ENCODE peak calls at places on chromosomes 5 and 9, in four cellular contexts. O is HepG2, G is K562, I is IMR-90. L is an unnamed sample.

GRCh38 chr5:474826-475661 is 32.1 kb downstream of the EXOC3 start:
- DNase-seq in O (no peak), G (no peak), I (peak; percentile 9), L (no peak)

GRCh38 chr5:61330879-61331406 is 1.1 kb upstream of the ZSWIM6 start:
- DNase-seq in O (peak; percentile 31), G (peak; percentile 19), I (peak; percentile 78), L (peak; percentile 70)

GRCh38 chr9:75229605-75230332 is 141.5 kb downstream of the OSTF1 start:
- DNase-seq in O (peak; percentile 58), G (no peak), I (no peak), L (peak; percentile 10)

GRCh38 chr9:23855885-23856284 is 29.8 kb upstream of the ELAVL2 start:
- DNase-seq in O (no peak), G (no peak), I (no peak), L (no peak)

GRCh38 chr5:120173125-120173524 is 291.0 kb upstream of the PRR16 start:
- DNase-seq in O (no peak), G (no peak), I (no peak), L (no peak)

GRCh38 chr9:118929317-118929716 is 439.9 kb downstream of the BRINP1 start:
- DNase-seq in O (no peak), G (no peak), I (peak; percentile 1), L (no peak)

GRCh38 chr5:89471556-89471955 is 588.6 kb upstream of the MEF2C start:
- DNase-seq in O (no peak), G (no peak), I (no peak), L (no peak)

GRCh38 chr9:81113408-81114124 is 575.8 kb downstream of the TLE1 start:
- DNase-seq in O (no peak), G (no peak), I (no peak), L (no peak)

GRCh38 chr9:4417578-4418325 is 72.5 kb upstream of the SLC1A1 start:
- DNase-seq in O (no peak), G (no peak), I (peak; percentile 2), L (no peak)

GRCh38 chr5:150036513-150036912 is 36.0 kb downstream of the HMGXB3 start:
- DNase-seq in O (no peak), G (no peak), I (peak; percentile 99), L (peak; percentile 58)

GRCh38 chr5:72221099-72221498 is 98.9 kb downstream of the MRPS27 start:
- DNase-seq in O (no peak), G (no peak), I (no peak), L (no peak)

GRCh38 chr5:93789173-93790070 is 48.0 kb upstream of the POU5F2 start:
- DNase-seq in O (no peak), G (no peak), I (peak; percentile 88), L (no peak)

GRCh38 chr9:30075451-30076199 is 2308.8 kb upstream of the ACO1 start:
- DNase-seq in O (peak; percentile 1), G (no peak), I (no peak), L (peak; percentile 21)

GRCh38 chr9:79049371-79049770 is 522.4 kb upstream of the TLE4 start:
- DNase-seq in O (no peak), G (no peak), I (no peak), L (no peak)

GRCh38 chr5:148864113-148864841 is 37.9 kb downstream of the ADRB2 start:
- DNase-seq in O (no peak), G (no peak), I (peak; percentile 62), L (no peak)

GRCh38 chr9:84652496-84653081 is 16.9 kb upstream of the NTRK2 start:
- DNase-seq in O (no peak), G (no peak), I (no peak), L (no peak)

GRCh38 chr9:117091529-117091928 is 323.3 kb downstream of the ASTN2 start:
- DNase-seq in O (no peak), G (no peak), I (no peak), L (no peak)

GRCh38 chr5:10482791-10483530 is 41.3 kb downstream of the ROPN1L start:
- DNase-seq in O (no peak), G (no peak), I (no peak), L (no peak)

GRCh38 chr5:172797800-172798199 is 26.8 kb upstream of the DUSP1 start:
- DNase-seq in O (peak; percentile 54), G (no peak), I (no peak), L (no peak)

GRCh38 chr5:137822158-137822764 is 45.4 kb upstream of the MYOT start:
- DNase-seq in O (peak; percentile 53), G (peak; percentile 40), I (peak; percentile 18), L (peak; percentile 73)

GRCh38 chr9:134826336-134827246 is 54.0 kb upstream of the FCN2 start:
- DNase-seq in O (no peak), G (no peak), I (no peak), L (no peak)

GRCh38 chr5:95704150-95704549 is 21.4 kb upstream of the SPATA9 start:
- DNase-seq in O (no peak), G (no peak), I (no peak), L (no peak)

GRCh38 chr9:84862786-84863185 is 193.3 kb downstream of the NTRK2 start:
- DNase-seq in O (no peak), G (no peak), I (no peak), L (peak; percentile 12)

GRCh38 chr9:110175275-110175968 is 32.5 kb downstream of the C9orf152 start:
- DNase-seq in O (peak; percentile 88), G (no peak), I (no peak), L (no peak)

GRCh38 chr9:93652604-93653592 is 76.5 kb downstream of the PHF2 start:
- DNase-seq in O (no peak), G (no peak), I (no peak), L (no peak)
- TF ChIP-seq MAZ in O (no peak), G (no peak), I (no peak), L (no peak)

DNA sequence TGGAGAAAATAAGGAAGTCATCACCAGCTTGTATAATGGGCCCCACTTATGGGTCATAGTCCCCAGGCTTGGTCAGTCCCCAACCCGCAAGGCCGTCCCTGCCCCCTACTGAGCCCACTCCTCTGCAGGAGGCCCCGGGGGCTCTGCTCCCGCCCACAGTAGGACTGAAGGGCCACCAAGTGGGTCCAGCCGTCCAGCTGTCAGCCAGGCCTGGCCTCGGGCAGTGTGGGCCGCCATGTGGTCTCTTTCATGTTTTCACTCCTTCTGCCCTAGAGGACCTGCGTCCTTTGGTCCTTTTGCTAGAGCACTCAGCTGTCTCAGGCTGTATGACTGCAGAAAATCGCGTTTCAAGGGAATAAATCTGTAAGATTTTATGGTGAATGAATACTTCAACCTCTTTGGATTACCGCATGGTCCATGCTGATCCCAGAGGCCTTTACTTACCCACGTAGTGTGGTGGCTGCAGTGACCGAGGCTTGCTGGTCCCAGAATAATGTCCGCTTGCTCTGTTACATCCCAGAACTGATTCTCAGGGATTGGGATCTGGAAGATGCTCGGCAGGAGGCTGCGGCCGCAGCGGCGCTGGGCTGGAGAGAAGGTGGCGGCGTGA is 105.8 kb upstream of the FAM120A start:
- DNase-seq in O (no peak), G (no peak), I (no peak), L (no peak)
- TF ChIP-seq MAZ in O (no peak), G (no peak), I (no peak), L (no peak)

DNA sequence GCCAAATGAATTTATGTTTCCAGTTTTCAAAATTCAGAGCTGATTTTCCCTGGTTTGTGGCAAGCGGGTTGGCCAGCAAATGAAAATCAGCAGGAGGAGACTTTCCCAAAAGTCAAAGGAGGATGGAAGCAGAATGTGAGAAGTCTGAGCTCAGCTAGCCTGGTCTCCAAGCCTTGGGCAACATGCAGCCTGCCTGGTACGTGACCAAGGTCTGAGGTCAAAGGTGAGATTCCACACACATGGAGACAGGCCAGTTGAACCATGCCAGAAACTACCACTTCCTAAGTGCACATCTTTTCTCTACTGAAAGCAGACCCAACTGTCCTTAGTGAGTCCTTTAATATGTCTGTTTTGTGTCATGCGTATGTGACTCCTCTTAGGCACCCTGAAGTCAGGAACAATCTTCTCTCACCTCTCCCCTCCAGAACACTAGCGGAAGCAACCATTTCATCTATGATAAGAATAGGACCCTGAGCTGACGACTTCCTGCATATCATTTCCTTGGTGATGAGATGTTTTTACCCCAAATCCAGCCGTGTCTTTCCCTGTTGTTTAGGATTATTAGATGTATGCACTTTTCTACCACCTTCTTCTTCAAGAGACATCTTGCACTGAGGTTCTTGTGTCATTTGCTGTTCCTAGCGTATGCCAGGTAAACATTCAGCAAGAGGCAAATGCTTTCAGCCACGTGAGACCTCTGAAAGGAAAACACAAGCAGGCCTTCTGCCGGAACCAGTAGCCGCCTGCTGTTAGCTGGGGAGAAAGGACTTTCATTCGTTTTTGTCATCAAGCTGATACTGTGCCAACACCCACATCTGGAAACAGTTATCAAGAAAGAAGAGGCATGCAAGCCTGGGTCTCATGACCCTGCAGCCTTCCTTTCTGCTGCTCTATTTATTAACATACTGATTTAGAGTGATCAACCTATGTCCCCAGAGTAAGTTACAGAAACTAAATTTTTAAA is 9.7 kb upstream of the TGFBI start:
- DNase-seq in O (peak; percentile 37), G (no peak), I (peak; percentile 99), L (peak; percentile 80)
- TF ChIP-seq MAZ in O (no peak), G (no peak), I (peak; percentile 21), L (no peak)

GRCh38 chr5:82159014-82159413 is 119.1 kb downstream of the RPS23 start:
- DNase-seq in O (no peak), G (no peak), I (peak; percentile 65), L (peak; percentile 18)
- TF ChIP-seq MAZ in O (no peak), G (no peak), I (no peak), L (no peak)

GRCh38 chr9:933356-933755 is 43.1 kb upstream of the DMRT3 start:
- DNase-seq in O (no peak), G (no peak), I (no peak), L (no peak)
- TF ChIP-seq MAZ in O (no peak), G (no peak), I (no peak), L (no peak)

GRCh38 chr9:125476645-125477044 is 215.0 kb downstream of the GAPVD1 start:
- DNase-seq in O (peak; percentile 27), G (peak; percentile 48), I (no peak), L (no peak)

GRCh38 chr9:125475385-125475784 is 213.8 kb downstream of the GAPVD1 start:
- DNase-seq in O (no peak), G (no peak), I (no peak), L (no peak)

GRCh38 chr9:125483697-125484096 is 222.1 kb downstream of the GAPVD1 start:
- DNase-seq in O (no peak), G (no peak), I (no peak), L (no peak)

GRCh38 chr9:125477089-125477544 is 215.5 kb downstream of the GAPVD1 start:
- DNase-seq in O (no peak), G (peak; percentile 89), I (no peak), L (no peak)

GRCh38 chr9:125479846-125480615 is 218.4 kb downstream of the GAPVD1 start:
- DNase-seq in O (no peak), G (no peak), I (no peak), L (no peak)
- TF ChIP-seq MAZ in O (no peak), G (no peak), I (no peak), L (no peak)

GRCh38 chr9:124013263-124014211 is 2.0 kb downstream of the LHX2 start:
- DNase-seq in O (no peak), G (no peak), I (no peak), L (no peak)

GRCh38 chr9:124014355-124015026 is 2.9 kb downstream of the LHX2 start:
- DNase-seq in O (no peak), G (no peak), I (no peak), L (no peak)

GRCh38 chr9:124016152-124017063 is 4.8 kb downstream of the LHX2 start:
- DNase-seq in O (no peak), G (no peak), I (no peak), L (no peak)

GRCh38 chr9:124015661-124016131 is 4.1 kb downstream of the LHX2 start:
- DNase-seq in O (no peak), G (no peak), I (no peak), L (no peak)

GRCh38 chr9:124015091-124015660 is 3.6 kb downstream of the LHX2 start:
- DNase-seq in O (no peak), G (no peak), I (no peak), L (no peak)
- TF ChIP-seq MAZ in O (no peak), G (no peak), I (no peak), L (no peak)